ENCODE peak calls at places on chromosomes 5 and 9, in five cellular contexts. Y is transverse colon, X is sigmoid colon, J is tibial nerve, E is stomach. S is an unnamed sample. For H3K27me3, the result is how much of the 10 kb centered on the place peaks cover.

GRCh38 chr5:94440015-94440414 is 178.4 kb downstream of the KIAA0825 start:
- DNase-seq in Y (no peak), X (no peak), J (no peak), E (no peak), S (no peak)

GRCh38 chr5:113214606-113215323 is 220.0 kb downstream of the TSSK1B start:
- DNase-seq in Y (no peak), X (no peak), J (no peak), E (no peak), S (no peak)

GRCh38 chr9:94687451-94687850 is 39.0 kb upstream of the AOPEP start:
- DNase-seq in Y (no peak), X (no peak), J (no peak), E (no peak), S (no peak)

GRCh38 chr9:37033753-37034319 is at the start of gene PAX5:
- DNase-seq in Y (no peak), X (no peak), J (no peak), E (no peak), S (no peak)

GRCh38 chr9:93319301-93319991 is 132.0 kb upstream of the FAM120A start:
- DNase-seq in Y (no peak), X (peak), J (no peak), E (no peak), S (no peak)

GRCh38 chr9:97045300-97045699 is 6.4 kb upstream of the CTSV start:
- DNase-seq in Y (no peak), X (no peak), J (no peak), E (no peak), S (no peak)

GRCh38 chr5:68325065-68325580 is 109.6 kb downstream of the PIK3R1 start:
- DNase-seq in Y (no peak), X (no peak), J (no peak), E (no peak), S (no peak)

GRCh38 chr5:68396722-68397121 is 181.2 kb downstream of the PIK3R1 start:
- DNase-seq in Y (peak), X (no peak), J (no peak), E (peak), S (no peak)

GRCh38 chr5:174532453-174533126 is 191.8 kb upstream of the MSX2 start:
- DNase-seq in Y (peak), X (peak), J (peak), E (peak), S (peak)

DNA sequence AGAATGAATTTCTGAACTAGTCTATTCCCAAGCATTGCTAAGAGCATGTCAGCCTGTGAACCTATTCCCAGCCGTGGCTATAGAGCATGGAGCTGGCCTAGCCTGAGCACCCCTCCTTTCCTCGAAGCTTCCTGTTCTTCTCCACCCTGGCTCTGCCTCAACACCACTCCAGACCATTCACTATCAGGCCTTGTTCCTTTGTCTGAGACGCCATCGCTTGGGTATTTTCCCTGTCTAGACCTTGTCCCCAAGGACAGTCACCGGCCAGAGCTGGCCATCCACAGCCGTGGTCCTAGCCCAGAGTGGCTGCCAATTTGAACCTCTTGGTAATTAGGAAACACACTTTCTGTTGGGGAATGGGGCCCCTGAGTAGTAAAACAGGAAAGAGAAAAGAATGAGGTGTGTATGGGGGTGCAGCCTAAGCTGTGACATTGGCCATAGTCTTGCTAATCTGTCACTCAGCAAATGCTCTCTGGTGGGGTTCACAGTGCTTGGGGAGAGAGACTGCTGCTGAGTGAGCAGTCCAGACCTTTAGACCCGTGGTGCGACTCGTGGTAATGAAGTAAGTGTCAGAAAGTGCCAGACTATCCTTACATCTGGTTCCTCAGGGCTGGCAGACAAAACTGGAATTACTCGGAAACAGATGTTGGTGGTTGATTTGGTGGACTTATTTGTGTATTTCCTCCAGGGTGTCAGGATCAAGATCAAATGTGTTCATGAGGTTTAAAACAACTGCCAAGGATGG is 105.6 kb downstream of the LIFR start:
- DNase-seq in Y (no peak), X (no peak), J (no peak), E (no peak), S (no peak)
- H3K27me3 ChIP-seq in Y (under half), X (under half), J (under half), E (under half), S (under half)

GRCh38 chr5:150469718-150470470 is 20.4 kb upstream of the RPS14 start:
- DNase-seq in Y (no peak), X (no peak), J (no peak), E (no peak), S (no peak)
- TF ChIP-seq EP300 in Y (no peak), X (no peak), J (no peak), E (no peak), S (no peak)

DNA sequence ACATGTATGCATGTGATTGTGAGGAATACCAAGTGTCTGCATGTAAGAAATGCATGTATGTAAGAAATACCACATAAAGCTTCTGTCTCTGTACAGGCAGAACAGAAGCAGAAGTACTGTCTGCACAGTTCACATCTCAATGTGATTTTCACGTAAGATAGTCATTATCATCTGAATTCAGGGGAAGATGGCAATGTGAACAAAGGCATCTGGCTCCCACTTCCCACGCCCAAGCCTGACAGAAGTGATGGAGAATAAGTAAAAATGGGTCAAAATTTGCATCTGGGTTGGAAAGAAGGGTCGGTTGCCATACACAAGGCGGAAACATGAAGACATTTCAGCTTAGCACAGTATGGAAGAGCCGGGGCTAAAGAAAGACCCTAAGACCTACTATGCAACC is 71.7 kb downstream of the SUSD1 start:
- DNase-seq in Y (no peak), X (no peak), J (no peak), E (no peak), S (no peak)
- H3K27ac ChIP-seq in Y (no peak), X (no peak), J (no peak), E (no peak), S (no peak)

GRCh38 chr9:129272348-129273025 is 94.4 kb upstream of the IER5L start:
- DNase-seq in Y (no peak), X (peak), J (no peak), E (no peak), S (peak)
- H3K27me3 ChIP-seq in Y (under half), X (under half), J (under half), E (under half), S (under half)

GRCh38 chr9:89926691-89927220 is 321.9 kb downstream of the GADD45G start:
- DNase-seq in Y (no peak), X (no peak), J (no peak), E (peak), S (no peak)
- TF ChIP-seq EP300 in Y (no peak), X (no peak), J (no peak), E (no peak), S (no peak)

GRCh38 chr9:99822596-99823391 is 1.1 kb downstream of the NR4A3 start:
- DNase-seq in Y (peak), X (peak), J (no peak), E (peak), S (peak)
- H3K27ac ChIP-seq in Y (peak), X (peak), J (peak), E (peak), S (peak)

GRCh38 chr5:146337264-146337904 is 1.3 kb upstream of the POU4F3 start:
- DNase-seq in Y (no peak), X (no peak), J (no peak), E (no peak), S (no peak)

GRCh38 chr5:146339715-146340259 is 1.1 kb downstream of the POU4F3 start:
- DNase-seq in Y (no peak), X (no peak), J (no peak), E (no peak), S (no peak)

GRCh38 chr5:146336197-146336596 is 2.4 kb upstream of the POU4F3 start:
- DNase-seq in Y (no peak), X (no peak), J (no peak), E (no peak), S (no peak)

GRCh38 chr5:146338774-146339714 is at the start of gene POU4F3:
- DNase-seq in Y (no peak), X (no peak), J (no peak), E (no peak), S (no peak)

GRCh38 chr5:146337928-146338327 is 711 bp upstream of the POU4F3 start:
- DNase-seq in Y (no peak), X (no peak), J (no peak), E (no peak), S (no peak)
- H3K27me3 ChIP-seq in Y (half or more), X (under half), J (under half), E (under half), S (under half)

S was measured in ovary.